ENCODE peak calls at places on chromosome 5, in four cellular contexts. D, W, F and C are unnamed samples.

GRCh38 chr5:132822650-132823480 is 7.6 kb downstream of the SHROOM1 start:
- DNase-seq in D (no peak), W (no peak), F (no peak), C (peak; percentile 71)

GRCh38 chr5:179435181-179435580 is 89.9 kb upstream of the ADAMTS2 start:
- DNase-seq in D (no peak), W (no peak), F (no peak), C (no peak)

GRCh38 chr5:14718778-14719177 is 54.3 kb downstream of the OTULIN start:
- DNase-seq in D (no peak), W (no peak), F (no peak), C (no peak)

GRCh38 chr5:15807861-15808260 is 307.9 kb downstream of the FBXL7 start:
- DNase-seq in D (no peak), W (no peak), F (peak; percentile 72), C (no peak)

GRCh38 chr5:68333649-68334549 is 118.3 kb downstream of the PIK3R1 start:
- DNase-seq in D (no peak), W (no peak), F (peak; percentile 91), C (no peak)

GRCh38 chr5:138054863-138055558 is 22.1 kb upstream of the FAM13B start:
- DNase-seq in D (no peak), W (no peak), F (no peak), C (no peak)

GRCh38 chr5:149188383-149188782 is 47.1 kb downstream of the ABLIM3 start:
- DNase-seq in D (no peak), W (no peak), F (no peak), C (no peak)

GRCh38 chr5:126499742-126500396 is 76.7 kb downstream of the GRAMD2B start:
- DNase-seq in D (peak; percentile 56), W (peak; percentile 13), F (peak; percentile 41), C (no peak)

GRCh38 chr5:134845335-134845851 is 375 bp upstream of the C5orf24 start:
- DNase-seq in D (no peak), W (no peak), F (peak; percentile 50), C (no peak)

GRCh38 chr5:1516615-1517601 is 6.9 kb downstream of the LPCAT1 start:
- DNase-seq in D (no peak), W (no peak), F (peak; percentile 90), C (peak; percentile 37)

GRCh38 chr5:9573796-9574195 is 27.9 kb upstream of the SEMA5A start:
- DNase-seq in D (no peak), W (no peak), F (no peak), C (no peak)

GRCh38 chr5:161093105-161093504 is 241.1 kb upstream of the ATP10B start:
- DNase-seq in D (no peak), W (no peak), F (peak; percentile 57), C (no peak)

GRCh38 chr5:88680253-88681132 is 202.5 kb downstream of the MEF2C start:
- DNase-seq in D (peak; percentile 73), W (peak; percentile 57), F (peak; percentile 74), C (peak; percentile 80)

GRCh38 chr5:171421331-171422262 is 2.1 kb downstream of the FGF18 start:
- DNase-seq in D (no peak), W (no peak), F (no peak), C (no peak)

GRCh38 chr5:103942587-103943186 is 380.1 kb upstream of the NUDT12 start:
- DNase-seq in D (no peak), W (no peak), F (no peak), C (no peak)

GRCh38 chr5:148090780-148091221 is 27.0 kb downstream of the SPINK5 start:
- DNase-seq in D (no peak), W (no peak), F (no peak), C (no peak)

GRCh38 chr5:14684757-14685156 is 20.2 kb downstream of the OTULIN start:
- DNase-seq in D (no peak), W (no peak), F (no peak), C (no peak)

GRCh38 chr5:16791036-16791705 is 144.9 kb downstream of the MYO10 start:
- DNase-seq in D (peak; percentile 28), W (no peak), F (peak; percentile 70), C (no peak)

GRCh38 chr5:68047035-68047434 is 168.5 kb upstream of the PIK3R1 start:
- DNase-seq in D (no peak), W (no peak), F (peak; percentile 86), C (no peak)

GRCh38 chr5:178339272-178339671 is 106.7 kb upstream of the PHYKPL start:
- DNase-seq in D (no peak), W (no peak), F (no peak), C (no peak)

GRCh38 chr5:93593476-93594060 is 10.5 kb downstream of the NR2F1 start:
- DNase-seq in D (no peak), W (no peak), F (no peak), C (no peak)

GRCh38 chr5:132427285-132428146 is 58.0 kb downstream of the SLC22A5 start:
- DNase-seq in D (peak; percentile 74), W (peak; percentile 55), F (peak; percentile 30), C (no peak)